ENCODE peak calls at places on chromosomes 6 and 20, in six cellular contexts. U is ascending aorta, B is IMR-90, X is ovary, Q is caudate nucleus, M is lower lobe of right lung. R is an unnamed sample.

GRCh38 chr6:81834141-81834621 is 81.7 kb upstream of the TENT5A start:
- DNase-seq in U (peak), B (peak), X (peak), Q (no peak), M (no peak), R (no peak)

GRCh38 chr6:78768242-78768641 is 99.1 kb upstream of the IRAK1BP1 start:
- DNase-seq in U (no peak), B (no peak), X (no peak), Q (no peak), M (no peak), R (no peak)

GRCh38 chr6:113009682-113010081 is 662.6 kb downstream of the RFPL4B start:
- DNase-seq in U (no peak), B (peak), X (no peak), Q (no peak), M (no peak), R (no peak)

GRCh38 chr6:41042167-41042566 is at the start of gene TSPO2:
- DNase-seq in U (no peak), B (no peak), X (no peak), Q (no peak), M (no peak), R (no peak)

GRCh38 chr6:115618311-115618710 is 442.4 kb downstream of the FRK start:
- DNase-seq in U (no peak), B (no peak), X (no peak), Q (no peak), M (no peak), R (no peak)

GRCh38 chr6:11397622-11398450 is 139.7 kb upstream of the TMEM170B start:
- DNase-seq in U (no peak), B (no peak), X (no peak), Q (no peak), M (no peak), R (no peak)

GRCh38 chr20:61755971-61756421 is 309.7 kb downstream of the TAF4 start:
- DNase-seq in U (no peak), B (no peak), X (no peak), Q (no peak), M (peak), R (no peak)

GRCh38 chr6:156601156-156601820 is 175.9 kb upstream of the ARID1B start:
- DNase-seq in U (no peak), B (no peak), X (no peak), Q (no peak), M (no peak), R (no peak)

GRCh38 chr20:39021748-39022147 is 59.6 kb downstream of the DHX35 start:
- DNase-seq in U (no peak), B (no peak), X (no peak), Q (no peak), M (no peak), R (no peak)

GRCh38 chr20:24767623-24768100 is 181.4 kb upstream of the CST7 start:
- DNase-seq in U (peak), B (no peak), X (no peak), Q (no peak), M (no peak), R (no peak)

GRCh38 chr20:45445805-45446562 is 23.6 kb upstream of the WFDC2 start:
- DNase-seq in U (no peak), B (no peak), X (no peak), Q (no peak), M (no peak), R (no peak)

GRCh38 chr20:14498809-14499208 is 161.4 kb upstream of the FLRT3 start:
- DNase-seq in U (no peak), B (no peak), X (no peak), Q (no peak), M (no peak), R (no peak)

GRCh38 chr6:159695984-159696383 is 2.9 kb upstream of the SOD2 start:
- DNase-seq in U (no peak), B (peak), X (no peak), Q (no peak), M (no peak), R (no peak)

GRCh38 chr6:100300221-100300736 is 164.4 kb downstream of the SIM1 start:
- DNase-seq in U (no peak), B (peak), X (no peak), Q (no peak), M (no peak), R (no peak)

GRCh38 chr6:100307561-100307960 is 157.2 kb downstream of the SIM1 start:
- DNase-seq in U (no peak), B (no peak), X (no peak), Q (no peak), M (no peak), R (no peak)

GRCh38 chr6:100305237-100305869 is 159.4 kb downstream of the SIM1 start:
- DNase-seq in U (no peak), B (no peak), X (no peak), Q (no peak), M (no peak), R (no peak)

GRCh38 chr6:100301731-100302130 is 163.0 kb downstream of the SIM1 start:
- DNase-seq in U (no peak), B (no peak), X (no peak), Q (no peak), M (no peak), R (no peak)

DNA sequence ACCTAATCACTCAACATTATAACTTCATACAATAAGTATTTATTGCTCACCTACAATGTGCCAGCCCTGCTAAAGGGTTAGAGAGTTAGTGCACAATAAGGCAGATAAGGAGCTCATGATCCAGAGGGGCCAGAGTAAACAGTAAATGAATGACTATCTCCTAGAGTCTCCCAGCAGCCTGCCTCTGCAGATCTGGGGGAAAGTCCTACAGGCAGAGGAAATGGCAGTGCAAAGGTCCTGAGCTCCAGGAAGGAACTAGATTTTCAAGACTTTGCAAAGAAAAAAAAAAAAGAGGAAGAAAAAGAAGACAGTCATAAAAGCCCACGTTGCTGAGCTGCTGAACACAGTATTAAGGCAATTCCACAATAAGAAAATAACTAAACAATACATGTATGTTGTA is 160.1 kb downstream of the SIM1 start:
- DNase-seq in U (no peak), B (no peak), X (no peak), Q (no peak), M (no peak), R (no peak)
- H3K27ac ChIP-seq in U (no peak), B (no peak), X (no peak), Q (no peak), M (no peak), R (no peak)

GRCh38 chr20:20009784-20010253 is 7.3 kb upstream of the NAA20 start:
- DNase-seq in U (no peak), B (no peak), X (no peak), Q (peak), M (no peak), R (no peak)
- H3K27ac ChIP-seq in U (peak), B (no peak), X (no peak), Q (peak), M (no peak), R (peak)

GRCh38 chr6:15336905-15337583 is 91.2 kb downstream of the JARID2 start:
- DNase-seq in U (no peak), B (no peak), X (no peak), Q (no peak), M (no peak), R (no peak)
- H3K27ac ChIP-seq in U (no peak), B (no peak), X (no peak), Q (no peak), M (no peak), R (no peak)

DNA sequence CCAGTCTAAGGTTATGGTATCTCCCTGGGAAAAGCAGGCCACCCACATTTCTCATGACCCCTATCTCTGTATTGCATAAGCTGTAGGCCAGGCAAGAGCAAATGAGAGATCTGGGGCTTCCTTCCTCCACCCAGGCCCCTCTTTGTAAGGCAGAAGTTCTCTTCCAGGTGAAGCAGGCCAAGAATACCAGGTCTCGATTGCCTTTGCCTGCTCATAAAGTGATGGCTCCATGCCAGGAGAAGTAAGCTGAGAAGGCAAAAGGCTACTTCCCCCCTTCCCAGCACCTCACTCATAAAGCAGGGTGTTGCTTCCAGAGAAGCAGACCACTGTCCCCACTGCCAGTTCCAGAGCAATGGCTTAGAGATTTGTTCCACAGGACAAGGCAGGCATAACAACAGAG is 144.2 kb upstream of the KCNK16 start:
- DNase-seq in U (no peak), B (no peak), X (no peak), Q (no peak), M (no peak), R (no peak)
- H3K27ac ChIP-seq in U (no peak), B (no peak), X (no peak), Q (no peak), M (no peak), R (no peak)

GRCh38 chr20:35883341-35883777 is 70.9 kb downstream of the SCAND1 start:
- DNase-seq in U (no peak), B (no peak), X (no peak), Q (no peak), M (no peak), R (no peak)
- H3K27ac ChIP-seq in U (peak), B (peak), X (peak), Q (no peak), M (peak), R (peak)